ENCODE peak calls at places on chromosomes 7 and 10, in eight cellular contexts. P, O, R, N, Q, G, W and E are unnamed samples.

GRCh38 chr10:76736848-76737495 is 900.6 kb downstream of the KCNMA1 start:
- DNase-seq in P (no peak), O (no peak), R (no peak), N (no peak), Q (no peak), G (no peak), W (no peak), E (no peak)

GRCh38 chr10:30413996-30414576 is 19.9 kb upstream of the MAP3K8 start:
- DNase-seq in P (no peak), O (no peak), R (peak), N (peak), Q (peak), G (peak), W (peak), E (no peak)

GRCh38 chr10:80131499-80131901 is 1.0 kb upstream of the PLAC9 start:
- DNase-seq in P (no peak), O (peak), R (peak), N (no peak), Q (peak), G (no peak), W (peak), E (no peak)

GRCh38 chr7:129872054-129872453 is 80.7 kb downstream of the UBE2H start:
- DNase-seq in P (no peak), O (no peak), R (no peak), N (no peak), Q (no peak), G (no peak), W (peak), E (peak)

GRCh38 chr7:99782012-99782953 is 1.7 kb downstream of the CYP3A4 start:
- DNase-seq in P (no peak), O (no peak), R (no peak), N (no peak), Q (no peak), G (no peak), W (no peak), E (no peak)

GRCh38 chr10:19719320-19719719 is 96.9 kb upstream of the PLXDC2 start:
- DNase-seq in P (no peak), O (no peak), R (peak), N (peak), Q (no peak), G (no peak), W (peak), E (no peak)

GRCh38 chr7:13117103-13117502 is 429.7 kb downstream of the ARL4A start:
- DNase-seq in P (no peak), O (no peak), R (peak), N (peak), Q (peak), G (no peak), W (peak), E (no peak)

GRCh38 chr10:77401681-77402080 is 235.9 kb downstream of the KCNMA1 start:
- DNase-seq in P (no peak), O (no peak), R (no peak), N (no peak), Q (no peak), G (no peak), W (no peak), E (no peak)

GRCh38 chr7:69182596-69183467 is 415.4 kb upstream of the AUTS2 start:
- DNase-seq in P (no peak), O (no peak), R (no peak), N (no peak), Q (no peak), G (no peak), W (no peak), E (no peak)